ENCODE peak calls at places on chromosomes 11 and 22, in seven cellular contexts. One of them, this sample, is unnamed.
A peak's percentile ranks its signal among the peaks of the same experiment; 100 is the strongest.

GRCh38 chr11:69645801-69646492 is 5.0 kb downstream of the CCND1 start:
- DNase-seq in transverse colon: no peak
- DNase-seq in mucosa of descending colon: peak; percentile 47
- DNase-seq in esophagus squamous epithelium: no peak
- DNase-seq in pancreas: peak; percentile 66
- DNase-seq in Peyer's patch: no peak
- DNase-seq in psoas muscle: no peak
- DNase-seq in this sample: no peak

GRCh38 chr11:131845255-131845654 is 474.8 kb downstream of the NTM start:
- DNase-seq in transverse colon: no peak
- DNase-seq in mucosa of descending colon: no peak
- DNase-seq in esophagus squamous epithelium: no peak
- DNase-seq in pancreas: no peak
- DNase-seq in Peyer's patch: no peak
- DNase-seq in psoas muscle: no peak
- DNase-seq in this sample: no peak

GRCh38 chr22:42895087-42895486 is 38.0 kb upstream of the ARFGAP3 start:
- DNase-seq in transverse colon: no peak
- DNase-seq in mucosa of descending colon: no peak
- DNase-seq in esophagus squamous epithelium: no peak
- DNase-seq in pancreas: no peak
- DNase-seq in Peyer's patch: no peak
- DNase-seq in psoas muscle: no peak
- DNase-seq in this sample: peak; percentile 55

GRCh38 chr22:16601437-16602223 is 9.0 kb upstream of the CCT8L2 start:
- DNase-seq in transverse colon: no peak
- DNase-seq in mucosa of descending colon: no peak
- DNase-seq in esophagus squamous epithelium: no peak
- DNase-seq in pancreas: no peak
- DNase-seq in Peyer's patch: no peak
- DNase-seq in psoas muscle: no peak
- DNase-seq in this sample: no peak

GRCh38 chr11:62505112-62505783 is 41.4 kb downstream of the AHNAK start:
- DNase-seq in transverse colon: peak; percentile 78
- DNase-seq in mucosa of descending colon: peak; percentile 81
- DNase-seq in esophagus squamous epithelium: no peak
- DNase-seq in pancreas: no peak
- DNase-seq in Peyer's patch: no peak
- DNase-seq in psoas muscle: peak; percentile 56
- DNase-seq in this sample: no peak

GRCh38 chr22:30878516-30879365 is 89.8 kb downstream of the MORC2 start:
- DNase-seq in transverse colon: no peak
- DNase-seq in mucosa of descending colon: peak; percentile 17
- DNase-seq in esophagus squamous epithelium: no peak
- DNase-seq in pancreas: no peak
- DNase-seq in Peyer's patch: no peak
- DNase-seq in psoas muscle: no peak
- DNase-seq in this sample: no peak

GRCh38 chr11:15157181-15157580 is 42.5 kb downstream of the INSC start:
- DNase-seq in transverse colon: no peak
- DNase-seq in mucosa of descending colon: no peak
- DNase-seq in esophagus squamous epithelium: no peak
- DNase-seq in pancreas: no peak
- DNase-seq in Peyer's patch: no peak
- DNase-seq in psoas muscle: no peak
- DNase-seq in this sample: no peak

GRCh38 chr22:50270302-50271010 is at the start of gene MAPK11:
- DNase-seq in transverse colon: peak; percentile 74
- DNase-seq in mucosa of descending colon: peak; percentile 85
- DNase-seq in esophagus squamous epithelium: no peak
- DNase-seq in pancreas: peak; percentile 93
- DNase-seq in Peyer's patch: peak; percentile 70
- DNase-seq in psoas muscle: peak; percentile 85
- DNase-seq in this sample: peak; percentile 78

GRCh38 chr11:111733009-111733408 is 33.2 kb downstream of the PPP2R1B start:
- DNase-seq in transverse colon: no peak
- DNase-seq in mucosa of descending colon: peak; percentile 61
- DNase-seq in esophagus squamous epithelium: no peak
- DNase-seq in pancreas: no peak
- DNase-seq in Peyer's patch: no peak
- DNase-seq in psoas muscle: peak; percentile 78
- DNase-seq in this sample: no peak

GRCh38 chr11:21121991-21122390 is 452.6 kb downstream of the NELL1 start:
- DNase-seq in transverse colon: no peak
- DNase-seq in mucosa of descending colon: no peak
- DNase-seq in esophagus squamous epithelium: no peak
- DNase-seq in pancreas: no peak
- DNase-seq in Peyer's patch: no peak
- DNase-seq in psoas muscle: no peak
- DNase-seq in this sample: no peak

GRCh38 chr11:8867856-8868705 is 42.9 kb upstream of the AKIP1 start:
- DNase-seq in transverse colon: no peak
- DNase-seq in mucosa of descending colon: no peak
- DNase-seq in esophagus squamous epithelium: no peak
- DNase-seq in pancreas: no peak
- DNase-seq in Peyer's patch: no peak
- DNase-seq in psoas muscle: no peak
- DNase-seq in this sample: no peak

GRCh38 chr11:81749245-81749644 is 984.4 kb downstream of the FAM181B start:
- DNase-seq in transverse colon: no peak
- DNase-seq in mucosa of descending colon: no peak
- DNase-seq in esophagus squamous epithelium: no peak
- DNase-seq in pancreas: no peak
- DNase-seq in Peyer's patch: no peak
- DNase-seq in psoas muscle: no peak
- DNase-seq in this sample: no peak
- H3K4me3 ChIP-seq in transverse colon: no peak overlapping the region
- H3K4me3 ChIP-seq in mucosa of descending colon: no peak overlapping the region
- H3K4me3 ChIP-seq in esophagus squamous epithelium: no peak overlapping the region
- H3K4me3 ChIP-seq in pancreas: no peak overlapping the region
- H3K4me3 ChIP-seq in Peyer's patch: no peak overlapping the region
- H3K4me3 ChIP-seq in psoas muscle: no peak overlapping the region
- H3K4me3 ChIP-seq in this sample: no peak overlapping the region

DNA sequence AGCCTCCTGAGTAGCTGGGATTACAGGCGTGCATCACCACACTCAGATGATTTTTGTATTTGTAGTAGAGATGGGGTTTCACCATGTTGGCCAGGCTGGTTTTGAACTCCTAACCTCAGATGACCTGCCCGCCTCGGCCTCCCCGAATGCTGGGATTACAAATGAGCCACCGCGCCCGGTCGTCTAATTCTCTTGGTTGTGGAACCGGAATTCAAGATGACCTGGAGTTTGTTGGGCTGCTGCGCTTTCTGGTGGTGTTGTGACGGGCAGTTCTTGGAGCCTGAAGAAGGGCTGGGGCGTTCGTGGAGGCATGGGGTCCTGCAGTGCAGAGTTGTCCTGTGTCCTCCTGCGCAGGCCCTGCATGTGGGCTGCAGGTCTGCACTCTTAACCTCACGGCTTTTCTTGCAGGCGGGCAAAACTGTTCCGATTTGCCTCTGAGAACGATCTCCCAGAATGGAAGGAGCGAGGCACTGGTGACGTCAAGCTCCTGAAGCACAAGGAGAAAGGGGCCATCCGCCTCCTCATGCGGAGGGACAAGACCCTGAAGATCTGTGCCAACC is 4.9 kb upstream of the TRMT2A start:
- DNase-seq in transverse colon: no peak
- DNase-seq in mucosa of descending colon: peak; percentile 28
- DNase-seq in esophagus squamous epithelium: no peak
- DNase-seq in pancreas: peak; percentile 25
- DNase-seq in Peyer's patch: no peak
- DNase-seq in psoas muscle: peak; percentile 22
- DNase-seq in this sample: no peak
- H3K36me3 ChIP-seq in transverse colon: peaks cover 11% of the 10 kb centered on the region
- H3K36me3 ChIP-seq in mucosa of descending colon: peaks cover 6% of the 10 kb centered on the region
- H3K36me3 ChIP-seq in esophagus squamous epithelium: peaks cover 29% of the 10 kb centered on the region
- H3K36me3 ChIP-seq in pancreas: no peaks in the 10 kb centered on the region
- H3K36me3 ChIP-seq in Peyer's patch: peaks cover 54% of the 10 kb centered on the region
- H3K36me3 ChIP-seq in psoas muscle: no peaks in the 10 kb centered on the region
- H3K36me3 ChIP-seq in this sample: peaks cover 45% of the 10 kb centered on the region

GRCh38 chr11:74081428-74081827 is 72.5 kb upstream of the UCP3 start:
- DNase-seq in transverse colon: no peak
- DNase-seq in mucosa of descending colon: no peak
- DNase-seq in esophagus squamous epithelium: no peak
- DNase-seq in pancreas: no peak
- DNase-seq in Peyer's patch: no peak
- DNase-seq in psoas muscle: no peak
- DNase-seq in this sample: no peak

GRCh38 chr11:74084796-74085541 is 76.1 kb upstream of the UCP3 start:
- DNase-seq in transverse colon: no peak
- DNase-seq in mucosa of descending colon: no peak
- DNase-seq in esophagus squamous epithelium: no peak
- DNase-seq in pancreas: no peak
- DNase-seq in Peyer's patch: no peak
- DNase-seq in psoas muscle: no peak
- DNase-seq in this sample: no peak

GRCh38 chr11:74085542-74085892 is 76.6 kb upstream of the UCP3 start:
- DNase-seq in transverse colon: no peak
- DNase-seq in mucosa of descending colon: no peak
- DNase-seq in esophagus squamous epithelium: no peak
- DNase-seq in pancreas: no peak
- DNase-seq in Peyer's patch: no peak
- DNase-seq in psoas muscle: no peak
- DNase-seq in this sample: no peak

GRCh38 chr11:74090701-74091100 is 80.1 kb downstream of the C2CD3 start:
- DNase-seq in transverse colon: no peak
- DNase-seq in mucosa of descending colon: no peak
- DNase-seq in esophagus squamous epithelium: no peak
- DNase-seq in pancreas: no peak
- DNase-seq in Peyer's patch: no peak
- DNase-seq in psoas muscle: no peak
- DNase-seq in this sample: no peak

DNA sequence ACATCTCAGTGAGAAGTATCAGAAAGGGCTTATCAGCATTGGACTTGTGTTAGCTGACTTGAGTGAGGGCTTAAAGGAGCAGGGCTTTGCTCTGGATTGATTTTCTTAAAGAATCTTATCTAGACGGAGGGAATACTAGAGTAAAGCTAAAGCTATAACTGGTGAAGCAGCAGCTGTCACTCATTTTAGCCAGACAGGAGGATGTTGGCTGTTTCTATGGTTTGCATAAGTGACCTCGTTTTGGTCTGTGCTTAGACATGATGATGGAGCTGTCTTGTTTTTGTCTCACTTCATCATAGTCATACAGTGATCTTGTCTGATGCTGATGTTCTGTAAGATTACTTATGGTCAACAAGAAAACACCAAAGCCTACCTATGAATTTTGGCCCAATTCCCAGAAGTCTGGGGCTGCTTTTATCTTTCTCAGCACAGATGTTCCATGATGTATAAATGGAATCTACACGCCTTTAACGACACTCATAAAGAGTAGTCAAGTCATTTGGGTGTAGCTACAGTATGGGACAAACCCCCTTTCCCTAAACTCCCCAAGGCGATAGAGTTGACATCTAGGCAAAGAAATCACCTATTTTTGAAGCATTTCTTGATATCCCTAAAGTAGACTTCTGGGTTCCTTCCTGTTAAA is 77.5 kb upstream of the UCP3 start:
- DNase-seq in transverse colon: no peak
- DNase-seq in mucosa of descending colon: no peak
- DNase-seq in esophagus squamous epithelium: no peak
- DNase-seq in pancreas: no peak
- DNase-seq in Peyer's patch: no peak
- DNase-seq in psoas muscle: no peak
- DNase-seq in this sample: no peak
- TF ChIP-seq CTCF in transverse colon: no peak
- TF ChIP-seq CTCF in mucosa of descending colon: no peak
- TF ChIP-seq CTCF in esophagus squamous epithelium: no peak
- TF ChIP-seq CTCF in pancreas: no peak
- TF ChIP-seq CTCF in Peyer's patch: no peak
- TF ChIP-seq CTCF in psoas muscle: no peak
- TF ChIP-seq CTCF in this sample: no peak

GRCh38 chr11:57476883-57477506 is 16.7 kb downstream of the RTN4RL2 start:
- DNase-seq in transverse colon: peak; percentile 59
- DNase-seq in mucosa of descending colon: no peak
- DNase-seq in esophagus squamous epithelium: no peak
- DNase-seq in pancreas: peak; percentile 87
- DNase-seq in Peyer's patch: peak; percentile 38
- DNase-seq in psoas muscle: peak; percentile 82
- DNase-seq in this sample: peak; percentile 62

GRCh38 chr11:57475191-57475590 is 14.9 kb downstream of the RTN4RL2 start:
- DNase-seq in transverse colon: no peak
- DNase-seq in mucosa of descending colon: no peak
- DNase-seq in esophagus squamous epithelium: no peak
- DNase-seq in pancreas: no peak
- DNase-seq in Peyer's patch: no peak
- DNase-seq in psoas muscle: no peak
- DNase-seq in this sample: no peak

GRCh38 chr11:57475671-57476222 is 15.4 kb downstream of the RTN4RL2 start:
- DNase-seq in transverse colon: no peak
- DNase-seq in mucosa of descending colon: no peak
- DNase-seq in esophagus squamous epithelium: no peak
- DNase-seq in pancreas: no peak
- DNase-seq in Peyer's patch: no peak
- DNase-seq in psoas muscle: no peak
- DNase-seq in this sample: no peak

GRCh38 chr11:57477507-57478189 is 17.3 kb downstream of the RTN4RL2 start:
- DNase-seq in transverse colon: peak; percentile 32
- DNase-seq in mucosa of descending colon: no peak
- DNase-seq in esophagus squamous epithelium: no peak
- DNase-seq in pancreas: peak; percentile 87
- DNase-seq in Peyer's patch: no peak
- DNase-seq in psoas muscle: no peak
- DNase-seq in this sample: no peak

DNA sequence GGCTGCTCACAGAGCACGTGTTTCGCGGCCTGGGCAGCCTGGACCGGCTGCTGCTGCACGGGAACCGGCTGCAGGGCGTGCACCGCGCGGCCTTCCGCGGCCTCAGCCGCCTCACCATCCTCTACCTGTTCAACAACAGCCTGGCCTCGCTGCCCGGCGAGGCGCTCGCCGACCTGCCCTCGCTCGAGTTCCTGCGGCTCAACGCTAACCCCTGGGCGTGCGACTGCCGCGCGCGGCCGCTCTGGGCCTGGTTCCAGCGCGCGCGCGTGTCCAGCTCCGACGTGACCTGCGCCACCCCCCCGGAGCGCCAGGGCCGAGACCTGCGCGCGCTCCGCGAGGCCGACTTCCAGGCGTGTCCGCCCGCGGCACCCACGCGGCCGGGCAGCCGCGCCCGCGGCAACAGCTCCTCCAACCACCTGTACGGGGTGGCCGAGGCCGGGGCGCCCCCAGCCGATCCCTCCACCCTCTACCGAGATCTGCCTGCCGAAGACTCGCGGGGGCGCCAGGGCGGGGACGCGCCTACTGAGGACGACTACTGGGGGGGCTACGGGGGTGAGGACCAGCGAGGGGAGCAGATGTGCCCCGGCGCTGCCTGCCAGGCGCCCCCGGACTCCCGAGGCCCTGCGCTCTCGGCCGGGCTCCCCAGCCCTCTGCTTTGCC is 16.0 kb downstream of the RTN4RL2 start:
- DNase-seq in transverse colon: peak; percentile 50
- DNase-seq in mucosa of descending colon: no peak
- DNase-seq in esophagus squamous epithelium: no peak
- DNase-seq in pancreas: peak; percentile 89
- DNase-seq in Peyer's patch: no peak
- DNase-seq in psoas muscle: peak; percentile 79
- DNase-seq in this sample: peak; percentile 70
- H3K4me3 ChIP-seq in transverse colon: peak overlapping the region; percentile 30
- H3K4me3 ChIP-seq in mucosa of descending colon: no peak overlapping the region
- H3K4me3 ChIP-seq in esophagus squamous epithelium: peak overlapping the region; percentile 64
- H3K4me3 ChIP-seq in pancreas: peak overlapping the region; percentile 50
- H3K4me3 ChIP-seq in Peyer's patch: peak overlapping the region; percentile 59
- H3K4me3 ChIP-seq in psoas muscle: peak overlapping the region; percentile 74
- H3K4me3 ChIP-seq in this sample: peak overlapping the region; percentile 50

This sample was measured in GM06990.